ENCODE peak calls at places on chromosome 18, in eight cellular contexts. G, U, P, H, I, S, A and L are unnamed samples.

GRCh38 chr18:22489694-22490093 is 72.0 kb upstream of the CTAGE1 start:
- DNase-seq in H (no peak), I (no peak), A (no peak), P (peak; percentile 31), U (no peak), S (no peak), G (peak; percentile 33), L (peak; percentile 37)

GRCh38 chr18:44182363-44182762 is 498.3 kb upstream of the SETBP1 start:
- DNase-seq in H (no peak), U (no peak), P (no peak), I (no peak), G (no peak), A (no peak), S (no peak), L (no peak)

GRCh38 chr18:42196651-42197050 is 241.6 kb downstream of the PIK3C3 start:
- DNase-seq in P (no peak), I (no peak), U (no peak), S (no peak), A (no peak), H (no peak), G (peak; percentile 75), L (peak; percentile 61)

GRCh38 chr18:23503038-23503966 is at the start of gene RMC1:
- DNase-seq in H (peak; percentile 81), A (peak; percentile 94), I (peak; percentile 93), G (peak; percentile 93), P (peak; percentile 95), U (peak; percentile 99), S (peak; percentile 54), L (peak; percentile 90)

GRCh38 chr18:70421471-70421870 is 132.6 kb downstream of the SOCS6 start:
- DNase-seq in H (peak; percentile 28), I (no peak), U (no peak), S (no peak), A (no peak), G (peak; percentile 82), P (no peak), L (peak; percentile 68)

GRCh38 chr18:78459646-78460045 is 520.0 kb upstream of the SALL3 start:
- DNase-seq in P (no peak), H (no peak), U (no peak), I (no peak), S (no peak), G (no peak), A (no peak), L (no peak)

GRCh38 chr18:48799724-48800315 is 150.9 kb downstream of the SMAD7 start:
- DNase-seq in H (no peak), A (peak; percentile 4), U (peak; percentile 24), P (peak; percentile 2), G (no peak), I (no peak), S (no peak), L (no peak)

GRCh38 chr18:74682141-74682997 is 84.7 kb downstream of the ZNF407 start:
- DNase-seq in U (no peak), P (no peak), A (no peak), H (no peak), G (peak; percentile 35), S (no peak), I (no peak), L (peak; percentile 88)

GRCh38 chr18:23537274-23537673 is 34.0 kb downstream of the RMC1 start:
- DNase-seq in A (no peak), U (no peak), P (no peak), H (no peak), I (no peak), G (no peak), S (no peak), L (no peak)

GRCh38 chr18:657311-657997 is at the start of gene TYMS:
- DNase-seq in U (peak; percentile 51), S (peak; percentile 81), H (peak; percentile 63), G (peak; percentile 60), P (peak; percentile 60), A (peak; percentile 45), I (no peak), L (peak; percentile 80)

DNA sequence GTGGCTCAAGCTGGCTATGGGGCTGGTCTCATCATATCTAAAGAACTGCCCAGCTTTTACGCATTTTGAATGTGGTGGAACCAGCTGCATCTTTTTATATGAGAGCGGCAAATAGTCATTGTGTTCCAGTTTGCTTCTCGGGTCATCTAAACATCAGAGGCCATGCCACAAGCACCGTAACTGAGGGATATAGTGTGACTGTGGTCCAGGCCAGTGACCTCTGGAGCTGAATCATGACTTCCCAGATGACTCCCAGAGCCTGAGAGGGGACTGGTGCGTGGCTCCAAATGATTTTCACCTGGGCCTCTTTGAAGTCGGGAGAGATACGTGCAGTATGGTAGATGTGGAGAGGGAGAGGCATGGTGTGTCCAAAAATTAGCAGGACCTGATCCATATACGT is 271.0 kb downstream of the NEDD4L start:
- DNase-seq in U (no peak), A (no peak), I (no peak), P (no peak), H (no peak), S (no peak), G (peak; percentile 43), L (no peak)
- H3K4me1 ChIP-seq in U (no peaks in the 10 kb centered on the region), A (no peaks in the 10 kb centered on the region), I (peaks cover 11% of the 10 kb centered on the region), P (peaks cover 72% of the 10 kb centered on the region), H (peaks cover 50% of the 10 kb centered on the region), S (peaks cover 19% of the 10 kb centered on the region), G (peaks cover 2% of the 10 kb centered on the region), L (peaks cover 54% of the 10 kb centered on the region)

GRCh38 chr18:77131100-77131651 is 1.4 kb downstream of the MBP start:
- DNase-seq in I (no peak), S (no peak), H (no peak), A (no peak), G (peak; percentile 26), P (peak; percentile 46), U (peak; percentile 89), L (peak; percentile 35)

GRCh38 chr18:77130229-77131099 is 2.1 kb downstream of the MBP start:
- DNase-seq in P (no peak), A (no peak), I (no peak), S (no peak), G (no peak), H (no peak), U (peak; percentile 39), L (no peak)

GRCh38 chr18:77124452-77124922 is 8.1 kb downstream of the MBP start:
- DNase-seq in S (no peak), H (no peak), P (no peak), A (no peak), I (no peak), G (peak; percentile 40), U (peak; percentile 42), L (no peak)

GRCh38 chr18:77129150-77129551 is 3.4 kb downstream of the MBP start:
- DNase-seq in I (no peak), H (no peak), A (no peak), P (no peak), G (peak; percentile 99), U (peak; percentile 44), S (no peak), L (peak; percentile 88)

DNA sequence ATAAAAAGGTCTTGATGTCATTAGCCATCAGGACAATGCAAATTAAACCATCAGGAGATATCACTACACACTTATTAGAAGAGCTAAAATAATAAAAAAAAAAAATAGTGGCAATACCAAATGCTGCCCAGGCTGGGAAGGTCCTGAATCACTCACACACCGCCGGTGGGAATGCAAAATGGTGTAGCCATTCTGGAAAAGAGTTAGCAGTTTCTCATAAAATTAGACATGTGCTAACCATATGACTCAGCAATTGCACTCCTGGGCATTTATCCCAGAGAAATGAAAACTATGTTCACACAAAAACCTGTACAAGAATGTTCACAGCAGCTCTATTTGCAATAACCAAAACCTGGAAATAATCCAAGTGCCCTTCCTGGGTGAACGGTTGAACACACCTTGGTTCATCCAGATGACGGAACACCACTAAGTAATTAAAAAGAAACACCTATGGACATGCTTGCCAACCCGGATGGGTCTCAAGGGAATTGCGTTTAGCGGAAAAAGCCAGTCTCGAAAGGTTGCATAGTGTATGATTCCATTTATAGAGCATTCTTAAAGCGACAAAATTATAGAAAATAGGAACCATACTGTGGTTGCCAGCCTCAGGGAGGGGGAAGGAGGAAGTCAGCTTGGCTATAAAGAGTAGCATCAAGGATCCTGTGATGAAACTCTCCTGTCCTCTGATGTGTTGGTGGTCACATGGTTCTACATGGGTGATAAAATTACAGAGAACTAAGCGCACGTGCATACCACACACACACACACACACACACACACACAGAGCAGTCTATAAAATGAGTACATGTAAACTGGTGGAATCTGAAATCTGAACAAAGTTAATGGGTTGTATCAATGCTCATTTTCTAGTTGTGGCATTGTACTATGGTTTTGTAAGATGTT is 4.6 kb downstream of the MBP start:
- DNase-seq in I (no peak), A (no peak), P (peak; percentile 68), U (peak; percentile 73), H (no peak), S (no peak), G (peak; percentile 96), L (peak; percentile 99)
- H3K4me3 ChIP-seq in I (no peak overlapping the region), A (no peak overlapping the region), P (no peak overlapping the region), U (no peak overlapping the region), H (peak overlapping the region; percentile 2), S (peak overlapping the region; percentile 3), G (no peak overlapping the region), L (no peak overlapping the region)

DNA sequence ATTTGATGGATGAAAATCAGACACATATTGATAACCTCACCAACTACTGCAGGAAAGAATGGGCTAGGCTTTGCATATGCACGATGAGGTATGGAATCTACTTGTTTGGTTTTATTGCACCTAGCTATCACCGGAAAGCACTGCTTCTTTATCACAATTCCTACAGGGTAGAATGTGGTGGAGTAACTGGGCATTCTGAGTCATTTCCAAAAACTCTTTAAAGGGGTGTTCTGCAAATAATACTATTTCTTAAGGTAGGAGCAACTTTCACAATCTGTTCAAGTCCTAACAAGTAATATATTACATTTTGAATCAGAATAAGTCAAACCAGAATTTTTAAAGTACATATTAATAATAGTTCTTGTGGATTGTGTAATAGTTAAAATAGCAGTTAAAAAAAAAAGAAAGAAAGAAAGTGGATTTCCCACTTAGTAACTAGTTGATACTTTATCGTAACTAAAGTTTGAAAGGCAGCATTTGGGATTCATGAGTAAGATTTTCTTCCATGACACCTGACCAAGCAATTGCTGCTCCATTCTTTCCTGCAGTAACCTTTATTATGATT is 40.5 kb downstream of the INO80C start:
- DNase-seq in U (no peak), A (no peak), P (no peak), S (no peak), H (no peak), G (no peak), I (no peak), L (peak; percentile 91)
- H3K4me1 ChIP-seq in U (peaks cover 5% of the 10 kb centered on the region), A (peaks cover 3% of the 10 kb centered on the region), P (no peaks in the 10 kb centered on the region), S (peaks cover 80% of the 10 kb centered on the region), H (peaks cover 46% of the 10 kb centered on the region), G (peaks cover 9% of the 10 kb centered on the region), I (no peaks in the 10 kb centered on the region), L (peaks cover 65% of the 10 kb centered on the region)

DNA sequence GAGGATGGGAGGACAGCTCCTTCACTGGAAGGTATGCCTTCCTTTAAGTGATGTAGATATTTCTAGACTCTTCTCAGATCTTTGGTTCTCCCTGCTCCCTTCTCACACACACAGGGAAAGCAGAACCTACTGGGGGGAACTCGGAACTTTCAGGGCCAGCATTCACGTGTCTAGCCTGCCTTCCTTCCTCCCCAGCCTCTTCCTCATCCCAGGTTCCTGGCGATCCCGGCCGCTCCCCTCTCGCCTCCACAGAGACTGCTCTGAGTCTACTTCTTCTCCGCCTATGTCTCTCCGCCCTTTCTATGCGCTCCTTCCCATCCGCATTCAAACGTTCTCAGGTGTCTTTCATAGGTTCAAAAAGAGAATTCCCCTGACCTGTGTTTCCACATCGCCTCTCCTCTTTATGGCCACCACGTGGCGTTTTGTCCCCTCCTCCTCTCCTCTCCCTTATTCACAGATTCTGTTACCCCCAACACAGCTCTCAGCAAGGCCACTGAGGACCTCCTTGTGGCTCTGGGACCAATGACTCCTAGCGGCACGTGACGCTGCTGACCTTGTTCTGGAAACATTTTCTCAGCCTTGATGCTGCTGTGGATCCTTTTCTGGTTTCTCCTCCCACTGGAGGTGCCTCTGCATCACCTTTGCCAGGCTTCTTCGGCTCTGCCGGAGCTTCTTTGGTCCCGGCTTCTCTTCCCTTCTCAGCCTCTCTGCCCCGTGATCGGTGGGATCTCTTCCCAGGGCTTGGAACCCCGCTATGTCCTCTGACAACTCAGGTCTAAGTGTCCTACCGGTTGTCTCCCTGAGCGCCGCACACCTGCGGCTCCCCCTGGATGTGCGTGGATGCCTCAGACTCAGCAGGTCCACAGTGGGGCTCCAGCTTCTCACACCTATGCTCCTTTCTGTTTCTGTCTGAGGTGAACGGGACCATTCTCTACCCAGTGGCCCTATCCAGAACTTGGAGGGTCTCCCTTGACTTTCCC is 77.5 kb downstream of the VAPA start:
- DNase-seq in H (no peak), G (no peak), A (no peak), S (no peak), P (no peak), U (no peak), I (no peak), L (no peak)
- H3K4me3 ChIP-seq in H (no peak overlapping the region), G (no peak overlapping the region), A (no peak overlapping the region), S (no peak overlapping the region), P (no peak overlapping the region), U (no peak overlapping the region), I (no peak overlapping the region), L (no peak overlapping the region)